ENCODE peak calls at places on chromosome 15, in nine cellular contexts. Y is activated CD4-positive, alpha-beta T cell treated with anti-CD3 and anti-CD28 coated beads, Interleukin-2, amount 50 U/mL, for 1 hour; U is sigmoid colon; O is posterior cingulate gyrus; P is left ventricle myocardium inferior; K is activated T-cell treated with anti-CD3 and anti-CD28 coated beads, Interleukin-2, amount 50 U/mL, for 72 hours; X is GM03348; N is NCI-H1105 treated with DMSO at 0.1 percent for 48 hours; L is DMS153. V is an unnamed sample.
A peak's percentile ranks its signal among the peaks of the same experiment; 100 is the strongest.

GRCh38 chr15:68300115-68300940 is 22.8 kb downstream of the FEM1B start:
- DNase-seq in P (no peak), L (no peak), O (no peak), N (no peak), U (no peak), K (no peak), X (no peak), Y (no peak), V (no peak)

GRCh38 chr15:63703641-63704040 is 106.5 kb downstream of the FBXL22 start:
- DNase-seq in N (no peak), K (no peak), L (no peak), P (no peak), U (no peak), X (no peak), O (no peak), Y (no peak), V (no peak)

GRCh38 chr15:65110676-65111292 is 4.2 kb downstream of the UBAP1L start:
- DNase-seq in L (no peak), N (no peak), U (no peak), P (no peak), O (no peak), X (no peak), Y (no peak), K (no peak), V (no peak)

GRCh38 chr15:72782993-72783562 is 480 bp downstream of the ADPGK start:
- DNase-seq in L (no peak), X (no peak), O (no peak), N (peak; percentile 64), P (peak; percentile 55), U (peak; percentile 76), K (peak; percentile 49), Y (peak; percentile 16), V (no peak)

GRCh38 chr15:61639491-61639890 is 410.4 kb upstream of the RORA start:
- DNase-seq in P (no peak), X (no peak), U (no peak), N (peak; percentile 98), O (no peak), L (no peak), Y (no peak), K (no peak), V (no peak)

GRCh38 chr15:22903961-22904534 is 65.6 kb downstream of the NIPA2 start:
- DNase-seq in P (no peak), O (no peak), N (peak; percentile 82), L (peak; percentile 55), X (no peak), K (no peak), Y (no peak), U (no peak), V (no peak)

GRCh38 chr15:89186798-89187197 is 34.6 kb downstream of the RLBP1 start:
- DNase-seq in O (no peak), P (no peak), X (no peak), K (no peak), N (no peak), L (no peak), Y (no peak), U (no peak), V (no peak)

GRCh38 chr15:92809880-92810361 is 90.2 kb upstream of the CHD2 start:
- DNase-seq in P (no peak), N (peak; percentile 37), O (peak; percentile 36), U (peak; percentile 80), Y (peak; percentile 33), X (no peak), L (no peak), K (peak; percentile 38), V (peak; percentile 51)

GRCh38 chr15:40323953-40324937 is 753 bp downstream of the INAFM2 start:
- DNase-seq in K (peak; percentile 41), X (peak; percentile 44), L (no peak), P (no peak), Y (no peak), N (no peak), O (no peak), U (no peak), V (no peak)

GRCh38 chr15:69298697-69299441 is at the start of gene PAQR5:
- DNase-seq in P (peak; percentile 25), L (no peak), K (peak; percentile 10), U (no peak), X (peak; percentile 92), N (peak; percentile 34), O (no peak), Y (no peak), V (no peak)

GRCh38 chr15:79863886-79864285 is 32.9 kb downstream of the MTHFS start:
- DNase-seq in K (no peak), P (no peak), L (no peak), Y (no peak), X (peak; percentile 11), O (no peak), U (no peak), N (no peak), V (no peak)

GRCh38 chr15:56495050-56495449 is 30.1 kb upstream of the MNS1 start:
- DNase-seq in Y (no peak), O (no peak), K (no peak), X (no peak), L (no peak), N (no peak), U (no peak), P (no peak), V (no peak)

GRCh38 chr15:41585140-41586047 is 26.4 kb downstream of the TYRO3 start:
- DNase-seq in Y (peak; percentile 25), P (peak; percentile 52), X (peak; percentile 79), K (peak; percentile 58), N (no peak), O (peak; percentile 60), U (no peak), L (no peak), V (peak; percentile 35)

GRCh38 chr15:98713585-98714001 is 65.3 kb downstream of the IGF1R start:
- DNase-seq in N (no peak), O (no peak), U (no peak), L (no peak), P (no peak), K (peak; percentile 32), X (peak; percentile 59), Y (no peak), V (no peak)

GRCh38 chr15:62559049-62559733 is 394.1 kb upstream of the C2CD4B start:
- DNase-seq in P (peak; percentile 53), N (peak; percentile 30), Y (no peak), L (peak; percentile 63), K (no peak), X (peak; percentile 81), O (peak; percentile 58), U (no peak), V (no peak)

GRCh38 chr15:64844576-64845140 is 2.9 kb downstream of the PLEKHO2 start:
- DNase-seq in P (no peak), Y (no peak), L (no peak), X (no peak), U (peak; percentile 66), N (no peak), K (peak; percentile 32), O (no peak), V (no peak)

GRCh38 chr15:71780349-71780976 is 29.9 kb upstream of the NR2E3 start:
- DNase-seq in L (no peak), P (no peak), X (peak; percentile 75), U (no peak), K (peak; percentile 26), O (no peak), N (peak; percentile 52), Y (peak; percentile 9), V (no peak)

GRCh38 chr15:42348083-42348482 is 11.2 kb upstream of the CAPN3 start:
- DNase-seq in K (no peak), P (no peak), O (no peak), L (no peak), X (peak; percentile 45), Y (no peak), N (no peak), U (no peak), V (no peak)

GRCh38 chr15:89836255-89837133 is 21.8 kb upstream of the ANPEP start:
- DNase-seq in O (no peak), P (no peak), K (no peak), X (peak; percentile 88), N (no peak), L (no peak), U (no peak), Y (no peak), V (peak; percentile 78)

GRCh38 chr15:64717130-64717529 is 58.3 kb downstream of the RBPMS2 start:
- DNase-seq in N (no peak), P (no peak), O (no peak), K (no peak), U (no peak), X (no peak), L (no peak), Y (no peak), V (no peak)

GRCh38 chr15:58724471-58724870 is 25.0 kb downstream of the ADAM10 start:
- DNase-seq in Y (no peak), X (peak; percentile 23), K (no peak), N (no peak), O (no peak), P (no peak), U (no peak), L (no peak), V (no peak)

GRCh38 chr15:93026359-93026758 is 62.7 kb downstream of the RGMA start:
- DNase-seq in U (no peak), K (no peak), O (no peak), Y (no peak), L (no peak), X (no peak), P (no peak), N (no peak), V (no peak)

GRCh38 chr15:51312132-51312531 is 26.3 kb downstream of the CYP19A1 start:
- DNase-seq in N (no peak), Y (no peak), L (no peak), O (no peak), K (no peak), U (no peak), X (no peak), P (no peak), V (no peak)

GRCh38 chr15:24945711-24946110 is 9.1 kb upstream of the SNRPN start:
- DNase-seq in K (no peak), P (no peak), L (no peak), O (peak; percentile 19), U (no peak), X (no peak), Y (no peak), N (no peak), V (no peak)

GRCh38 chr15:34271493-34271892 is 46.7 kb downstream of the EMC4 start:
- DNase-seq in L (no peak), K (no peak), N (no peak), Y (no peak), P (no peak), X (peak; percentile 59), O (no peak), U (no peak), V (peak; percentile 17)

GRCh38 chr15:69522361-69522760 is 69.7 kb downstream of the RPLP1 start:
- DNase-seq in L (no peak), X (no peak), Y (no peak), P (no peak), U (no peak), K (no peak), N (no peak), O (no peak), V (no peak)

GRCh38 chr15:75694241-75695182 is 18.1 kb downstream of the CSPG4 start:
- DNase-seq in K (no peak), P (peak; percentile 76), X (peak; percentile 94), U (peak; percentile 96), Y (no peak), L (peak; percentile 4), O (peak; percentile 78), N (peak; percentile 31), V (peak; percentile 97)

GRCh38 chr15:50798684-50799083 is 33.2 kb upstream of the SPPL2A start:
- DNase-seq in O (no peak), Y (no peak), P (no peak), N (no peak), X (no peak), K (no peak), L (no peak), U (no peak), V (no peak)

GRCh38 chr15:68307131-68307928 is 29.8 kb downstream of the FEM1B start:
- DNase-seq in K (no peak), P (no peak), O (no peak), L (no peak), X (no peak), N (no peak), Y (no peak), U (no peak), V (no peak)

GRCh38 chr15:68693071-68693470 is 114.3 kb downstream of the CORO2B start:
- DNase-seq in U (no peak), L (no peak), X (no peak), O (no peak), K (no peak), P (no peak), Y (no peak), N (no peak), V (no peak)

V was measured in HS-27A.